ENCODE peak calls at places on chromosomes 12 and 14, in five cellular contexts. One of them, this sample, is unnamed.

GRCh38 chr14:89336338-89336737 is 80.7 kb downstream of the FOXN3 start:
- DNase-seq in psoas muscle: no peak
- DNase-seq in LHCN-M2: no peak
- DNase-seq in NCI-H2081 treated with DMSO at 0.1 percent for 48 hours: no peak
- DNase-seq in T-helper 2 cell: no peak
- DNase-seq in this sample: no peak

GRCh38 chr12:96500686-96501085 is 11.3 kb downstream of the CFAP54 start:
- DNase-seq in psoas muscle: no peak
- DNase-seq in NCI-H2081 treated with DMSO at 0.1 percent for 48 hours: no peak
- DNase-seq in LHCN-M2: peak; percentile 52
- DNase-seq in T-helper 2 cell: no peak
- DNase-seq in this sample: no peak

GRCh38 chr12:104632724-104633181 is 176.0 kb downstream of the CHST11 start:
- DNase-seq in LHCN-M2: peak; percentile 19
- DNase-seq in psoas muscle: no peak
- DNase-seq in NCI-H2081 treated with DMSO at 0.1 percent for 48 hours: no peak
- DNase-seq in T-helper 2 cell: no peak
- DNase-seq in this sample: no peak

GRCh38 chr12:13573698-13574321 is 377.3 kb downstream of the EMP1 start:
- DNase-seq in LHCN-M2: peak; percentile 18
- DNase-seq in T-helper 2 cell: no peak
- DNase-seq in psoas muscle: no peak
- DNase-seq in NCI-H2081 treated with DMSO at 0.1 percent for 48 hours: no peak
- DNase-seq in this sample: no peak

GRCh38 chr14:101408077-101408831 is 153.0 kb upstream of the DIO3 start:
- DNase-seq in psoas muscle: no peak
- DNase-seq in T-helper 2 cell: no peak
- DNase-seq in LHCN-M2: no peak
- DNase-seq in NCI-H2081 treated with DMSO at 0.1 percent for 48 hours: no peak
- DNase-seq in this sample: no peak

GRCh38 chr14:105880616-105881015 is 354.2 kb downstream of the TMEM121 start:
- DNase-seq in psoas muscle: peak; percentile 2
- DNase-seq in NCI-H2081 treated with DMSO at 0.1 percent for 48 hours: no peak
- DNase-seq in T-helper 2 cell: peak; percentile 2
- DNase-seq in LHCN-M2: no peak
- DNase-seq in this sample: no peak

GRCh38 chr14:75675265-75675960 is 14.4 kb downstream of the TTLL5 start:
- DNase-seq in LHCN-M2: peak; percentile 17
- DNase-seq in psoas muscle: no peak
- DNase-seq in NCI-H2081 treated with DMSO at 0.1 percent for 48 hours: no peak
- DNase-seq in T-helper 2 cell: no peak
- DNase-seq in this sample: no peak

GRCh38 chr14:103735815-103736545 is 20.4 kb downstream of the ZFYVE21 start:
- DNase-seq in psoas muscle: no peak
- DNase-seq in T-helper 2 cell: no peak
- DNase-seq in LHCN-M2: no peak
- DNase-seq in NCI-H2081 treated with DMSO at 0.1 percent for 48 hours: no peak
- DNase-seq in this sample: no peak

GRCh38 chr12:51187370-51187987 is 14.5 kb upstream of the TFCP2 start:
- DNase-seq in NCI-H2081 treated with DMSO at 0.1 percent for 48 hours: no peak
- DNase-seq in T-helper 2 cell: no peak
- DNase-seq in LHCN-M2: peak; percentile 50
- DNase-seq in psoas muscle: no peak
- DNase-seq in this sample: no peak

GRCh38 chr12:50620050-50620974 is 115.5 kb downstream of the DIP2B start:
- DNase-seq in LHCN-M2: peak; percentile 79
- DNase-seq in psoas muscle: no peak
- DNase-seq in T-helper 2 cell: no peak
- DNase-seq in NCI-H2081 treated with DMSO at 0.1 percent for 48 hours: no peak
- DNase-seq in this sample: peak; percentile 31

GRCh38 chr14:105945891-105946290 is 419.5 kb downstream of the TMEM121 start:
- DNase-seq in LHCN-M2: no peak
- DNase-seq in T-helper 2 cell: no peak
- DNase-seq in psoas muscle: no peak
- DNase-seq in NCI-H2081 treated with DMSO at 0.1 percent for 48 hours: no peak
- DNase-seq in this sample: no peak

GRCh38 chr14:64628940-64629403 is 75.3 kb upstream of the PLEKHG3 start:
- DNase-seq in T-helper 2 cell: no peak
- DNase-seq in NCI-H2081 treated with DMSO at 0.1 percent for 48 hours: no peak
- DNase-seq in psoas muscle: no peak
- DNase-seq in LHCN-M2: peak; percentile 75
- DNase-seq in this sample: no peak

GRCh38 chr12:34400423-34400881 is 378.2 kb downstream of the ALG10 start:
- DNase-seq in T-helper 2 cell: no peak
- DNase-seq in LHCN-M2: no peak
- DNase-seq in NCI-H2081 treated with DMSO at 0.1 percent for 48 hours: no peak
- DNase-seq in psoas muscle: peak; percentile 1
- DNase-seq in this sample: no peak

GRCh38 chr12:51388066-51388799 is 3.0 kb downstream of the GALNT6 start:
- DNase-seq in LHCN-M2: no peak
- DNase-seq in NCI-H2081 treated with DMSO at 0.1 percent for 48 hours: no peak
- DNase-seq in T-helper 2 cell: no peak
- DNase-seq in psoas muscle: no peak
- DNase-seq in this sample: no peak

GRCh38 chr12:92503977-92504966 is 198.5 kb upstream of the PLEKHG7 start:
- DNase-seq in psoas muscle: peak; percentile 27
- DNase-seq in T-helper 2 cell: no peak
- DNase-seq in LHCN-M2: peak; percentile 41
- DNase-seq in NCI-H2081 treated with DMSO at 0.1 percent for 48 hours: no peak
- DNase-seq in this sample: no peak

GRCh38 chr14:32193532-32193931 is 8.3 kb upstream of the RNU6-7 start:
- DNase-seq in T-helper 2 cell: no peak
- DNase-seq in LHCN-M2: no peak
- DNase-seq in NCI-H2081 treated with DMSO at 0.1 percent for 48 hours: no peak
- DNase-seq in psoas muscle: no peak
- DNase-seq in this sample: no peak

GRCh38 chr14:101737414-101738367 is 23.8 kb upstream of the PPP2R5C start:
- DNase-seq in NCI-H2081 treated with DMSO at 0.1 percent for 48 hours: no peak
- DNase-seq in T-helper 2 cell: peak; percentile 23
- DNase-seq in psoas muscle: no peak
- DNase-seq in LHCN-M2: no peak
- DNase-seq in this sample: no peak

GRCh38 chr14:76953196-76953945 is 75.1 kb downstream of the IRF2BPL start:
- DNase-seq in NCI-H2081 treated with DMSO at 0.1 percent for 48 hours: no peak
- DNase-seq in T-helper 2 cell: peak; percentile 30
- DNase-seq in psoas muscle: peak; percentile 75
- DNase-seq in LHCN-M2: peak; percentile 91
- DNase-seq in this sample: no peak

GRCh38 chr14:77809011-77809410 is 9.1 kb downstream of the ADCK1 start:
- DNase-seq in psoas muscle: no peak
- DNase-seq in T-helper 2 cell: no peak
- DNase-seq in LHCN-M2: no peak
- DNase-seq in NCI-H2081 treated with DMSO at 0.1 percent for 48 hours: no peak
- DNase-seq in this sample: no peak

GRCh38 chr12:123859035-123859434 is 96.9 kb downstream of the DNAH10 start:
- DNase-seq in LHCN-M2: no peak
- DNase-seq in NCI-H2081 treated with DMSO at 0.1 percent for 48 hours: no peak
- DNase-seq in T-helper 2 cell: no peak
- DNase-seq in psoas muscle: no peak
- DNase-seq in this sample: no peak